ENCODE peak calls at places on chromosomes 11 and 22, in four cellular contexts. One of them, this sample, is unnamed.

GRCh38 chr22:19523240-19524169 is 705 bp downstream of the CLDN5 start:
- DNase-seq in A172: no peak
- DNase-seq in stimulated activated CD8-positive, alpha-beta memory T cell treated with anti-CD3 and anti-CD28 coated beads, Interleukin-7, amount 100 ng/mL, for 48 hours: no peak
- DNase-seq in activated T-cell treated with anti-CD3 and anti-CD28 coated beads, Interleukin-2, amount 50 U/mL, for 72 hours: peak
- DNase-seq in this sample: no peak

GRCh38 chr11:78499971-78500370 is 74.7 kb downstream of the NARS2 start:
- DNase-seq in A172: no peak
- DNase-seq in stimulated activated CD8-positive, alpha-beta memory T cell treated with anti-CD3 and anti-CD28 coated beads, Interleukin-7, amount 100 ng/mL, for 48 hours: no peak
- DNase-seq in activated T-cell treated with anti-CD3 and anti-CD28 coated beads, Interleukin-2, amount 50 U/mL, for 72 hours: no peak
- DNase-seq in this sample: no peak

GRCh38 chr11:2090172-2091111 is 48.7 kb downstream of the IGF2 start:
- DNase-seq in A172: no peak
- DNase-seq in stimulated activated CD8-positive, alpha-beta memory T cell treated with anti-CD3 and anti-CD28 coated beads, Interleukin-7, amount 100 ng/mL, for 48 hours: no peak
- DNase-seq in activated T-cell treated with anti-CD3 and anti-CD28 coated beads, Interleukin-2, amount 50 U/mL, for 72 hours: no peak
- DNase-seq in this sample: no peak

GRCh38 chr11:47711816-47712215 is 3.4 kb downstream of the AGBL2 start:
- DNase-seq in A172: no peak
- DNase-seq in stimulated activated CD8-positive, alpha-beta memory T cell treated with anti-CD3 and anti-CD28 coated beads, Interleukin-7, amount 100 ng/mL, for 48 hours: no peak
- DNase-seq in activated T-cell treated with anti-CD3 and anti-CD28 coated beads, Interleukin-2, amount 50 U/mL, for 72 hours: no peak
- DNase-seq in this sample: no peak

GRCh38 chr11:64755681-64756361 is 4.0 kb downstream of the PYGM start:
- DNase-seq in A172: no peak
- DNase-seq in stimulated activated CD8-positive, alpha-beta memory T cell treated with anti-CD3 and anti-CD28 coated beads, Interleukin-7, amount 100 ng/mL, for 48 hours: no peak
- DNase-seq in activated T-cell treated with anti-CD3 and anti-CD28 coated beads, Interleukin-2, amount 50 U/mL, for 72 hours: no peak
- DNase-seq in this sample: no peak

GRCh38 chr11:22512457-22512856 is 113.2 kb downstream of the FANCF start:
- DNase-seq in A172: no peak
- DNase-seq in stimulated activated CD8-positive, alpha-beta memory T cell treated with anti-CD3 and anti-CD28 coated beads, Interleukin-7, amount 100 ng/mL, for 48 hours: no peak
- DNase-seq in activated T-cell treated with anti-CD3 and anti-CD28 coated beads, Interleukin-2, amount 50 U/mL, for 72 hours: no peak
- DNase-seq in this sample: no peak

GRCh38 chr11:68838572-68838964 is 3.1 kb downstream of the CPT1A start:
- DNase-seq in A172: peak
- DNase-seq in stimulated activated CD8-positive, alpha-beta memory T cell treated with anti-CD3 and anti-CD28 coated beads, Interleukin-7, amount 100 ng/mL, for 48 hours: no peak
- DNase-seq in activated T-cell treated with anti-CD3 and anti-CD28 coated beads, Interleukin-2, amount 50 U/mL, for 72 hours: peak
- DNase-seq in this sample: peak

GRCh38 chr11:7536102-7536501 is 22.3 kb downstream of the PPFIBP2 start:
- DNase-seq in A172: no peak
- DNase-seq in stimulated activated CD8-positive, alpha-beta memory T cell treated with anti-CD3 and anti-CD28 coated beads, Interleukin-7, amount 100 ng/mL, for 48 hours: no peak
- DNase-seq in activated T-cell treated with anti-CD3 and anti-CD28 coated beads, Interleukin-2, amount 50 U/mL, for 72 hours: no peak
- DNase-seq in this sample: no peak

GRCh38 chr22:39384750-39385480 is 14.7 kb upstream of the TAB1 start:
- DNase-seq in A172: no peak
- DNase-seq in stimulated activated CD8-positive, alpha-beta memory T cell treated with anti-CD3 and anti-CD28 coated beads, Interleukin-7, amount 100 ng/mL, for 48 hours: no peak
- DNase-seq in activated T-cell treated with anti-CD3 and anti-CD28 coated beads, Interleukin-2, amount 50 U/mL, for 72 hours: no peak
- DNase-seq in this sample: no peak

GRCh38 chr11:68892576-68892975 is 11.1 kb downstream of the MRPL21 start:
- DNase-seq in A172: no peak
- DNase-seq in stimulated activated CD8-positive, alpha-beta memory T cell treated with anti-CD3 and anti-CD28 coated beads, Interleukin-7, amount 100 ng/mL, for 48 hours: no peak
- DNase-seq in activated T-cell treated with anti-CD3 and anti-CD28 coated beads, Interleukin-2, amount 50 U/mL, for 72 hours: no peak
- DNase-seq in this sample: no peak

GRCh38 chr22:43180670-43181069 is 6.3 kb downstream of the TTLL12 start:
- DNase-seq in A172: no peak
- DNase-seq in stimulated activated CD8-positive, alpha-beta memory T cell treated with anti-CD3 and anti-CD28 coated beads, Interleukin-7, amount 100 ng/mL, for 48 hours: no peak
- DNase-seq in activated T-cell treated with anti-CD3 and anti-CD28 coated beads, Interleukin-2, amount 50 U/mL, for 72 hours: no peak
- DNase-seq in this sample: no peak

GRCh38 chr11:26550022-26550421 is 22.0 kb downstream of the MUC15 start:
- DNase-seq in A172: no peak
- DNase-seq in stimulated activated CD8-positive, alpha-beta memory T cell treated with anti-CD3 and anti-CD28 coated beads, Interleukin-7, amount 100 ng/mL, for 48 hours: no peak
- DNase-seq in activated T-cell treated with anti-CD3 and anti-CD28 coated beads, Interleukin-2, amount 50 U/mL, for 72 hours: no peak
- DNase-seq in this sample: no peak

GRCh38 chr11:65497141-65498041 is 1.5 kb upstream of the MALAT1 start:
- DNase-seq in A172: peak
- DNase-seq in stimulated activated CD8-positive, alpha-beta memory T cell treated with anti-CD3 and anti-CD28 coated beads, Interleukin-7, amount 100 ng/mL, for 48 hours: peak
- DNase-seq in activated T-cell treated with anti-CD3 and anti-CD28 coated beads, Interleukin-2, amount 50 U/mL, for 72 hours: peak
- DNase-seq in this sample: peak

GRCh38 chr11:111541209-111542061 is 915 bp downstream of the LAYN start:
- DNase-seq in A172: peak
- DNase-seq in stimulated activated CD8-positive, alpha-beta memory T cell treated with anti-CD3 and anti-CD28 coated beads, Interleukin-7, amount 100 ng/mL, for 48 hours: no peak
- DNase-seq in activated T-cell treated with anti-CD3 and anti-CD28 coated beads, Interleukin-2, amount 50 U/mL, for 72 hours: no peak
- DNase-seq in this sample: peak

GRCh38 chr11:47775240-47775869 is 8.2 kb upstream of the FNBP4 start:
- DNase-seq in A172: no peak
- DNase-seq in stimulated activated CD8-positive, alpha-beta memory T cell treated with anti-CD3 and anti-CD28 coated beads, Interleukin-7, amount 100 ng/mL, for 48 hours: no peak
- DNase-seq in activated T-cell treated with anti-CD3 and anti-CD28 coated beads, Interleukin-2, amount 50 U/mL, for 72 hours: no peak
- DNase-seq in this sample: no peak

GRCh38 chr11:132278801-132279574 is 908.6 kb downstream of the NTM start:
- DNase-seq in A172: peak
- DNase-seq in stimulated activated CD8-positive, alpha-beta memory T cell treated with anti-CD3 and anti-CD28 coated beads, Interleukin-7, amount 100 ng/mL, for 48 hours: no peak
- DNase-seq in activated T-cell treated with anti-CD3 and anti-CD28 coated beads, Interleukin-2, amount 50 U/mL, for 72 hours: no peak
- DNase-seq in this sample: no peak

GRCh38 chr22:20993304-20994127 is 8.4 kb downstream of the THAP7 start:
- DNase-seq in A172: no peak
- DNase-seq in stimulated activated CD8-positive, alpha-beta memory T cell treated with anti-CD3 and anti-CD28 coated beads, Interleukin-7, amount 100 ng/mL, for 48 hours: no peak
- DNase-seq in activated T-cell treated with anti-CD3 and anti-CD28 coated beads, Interleukin-2, amount 50 U/mL, for 72 hours: no peak
- DNase-seq in this sample: no peak

GRCh38 chr11:10488581-10489443 is 33.7 kb downstream of the AMPD3 start:
- DNase-seq in A172: no peak
- DNase-seq in stimulated activated CD8-positive, alpha-beta memory T cell treated with anti-CD3 and anti-CD28 coated beads, Interleukin-7, amount 100 ng/mL, for 48 hours: no peak
- DNase-seq in activated T-cell treated with anti-CD3 and anti-CD28 coated beads, Interleukin-2, amount 50 U/mL, for 72 hours: no peak
- DNase-seq in this sample: no peak

GRCh38 chr22:50270302-50271010 is at the start of gene MAPK11:
- DNase-seq in A172: no peak
- DNase-seq in stimulated activated CD8-positive, alpha-beta memory T cell treated with anti-CD3 and anti-CD28 coated beads, Interleukin-7, amount 100 ng/mL, for 48 hours: peak
- DNase-seq in activated T-cell treated with anti-CD3 and anti-CD28 coated beads, Interleukin-2, amount 50 U/mL, for 72 hours: peak
- DNase-seq in this sample: peak

GRCh38 chr11:126338346-126339055 is 17.0 kb upstream of the ST3GAL4 start:
- DNase-seq in A172: no peak
- DNase-seq in stimulated activated CD8-positive, alpha-beta memory T cell treated with anti-CD3 and anti-CD28 coated beads, Interleukin-7, amount 100 ng/mL, for 48 hours: no peak
- DNase-seq in activated T-cell treated with anti-CD3 and anti-CD28 coated beads, Interleukin-2, amount 50 U/mL, for 72 hours: no peak
- DNase-seq in this sample: no peak

GRCh38 chr11:85874265-85874664 is 19.1 kb downstream of the CCDC83 start:
- DNase-seq in A172: no peak
- DNase-seq in stimulated activated CD8-positive, alpha-beta memory T cell treated with anti-CD3 and anti-CD28 coated beads, Interleukin-7, amount 100 ng/mL, for 48 hours: no peak
- DNase-seq in activated T-cell treated with anti-CD3 and anti-CD28 coated beads, Interleukin-2, amount 50 U/mL, for 72 hours: no peak
- DNase-seq in this sample: no peak

GRCh38 chr11:1349074-1349931 is 39.9 kb upstream of the TOLLIP start:
- DNase-seq in A172: no peak
- DNase-seq in stimulated activated CD8-positive, alpha-beta memory T cell treated with anti-CD3 and anti-CD28 coated beads, Interleukin-7, amount 100 ng/mL, for 48 hours: no peak
- DNase-seq in activated T-cell treated with anti-CD3 and anti-CD28 coated beads, Interleukin-2, amount 50 U/mL, for 72 hours: no peak
- DNase-seq in this sample: no peak

GRCh38 chr11:1751521-1751921 is 1.1 kb upstream of the IFITM10 start:
- DNase-seq in A172: no peak
- DNase-seq in stimulated activated CD8-positive, alpha-beta memory T cell treated with anti-CD3 and anti-CD28 coated beads, Interleukin-7, amount 100 ng/mL, for 48 hours: no peak
- DNase-seq in activated T-cell treated with anti-CD3 and anti-CD28 coated beads, Interleukin-2, amount 50 U/mL, for 72 hours: no peak
- DNase-seq in this sample: no peak

GRCh38 chr11:60831501-60832079 is 10.3 kb upstream of the CCDC86 start:
- DNase-seq in A172: peak
- DNase-seq in stimulated activated CD8-positive, alpha-beta memory T cell treated with anti-CD3 and anti-CD28 coated beads, Interleukin-7, amount 100 ng/mL, for 48 hours: no peak
- DNase-seq in activated T-cell treated with anti-CD3 and anti-CD28 coated beads, Interleukin-2, amount 50 U/mL, for 72 hours: no peak
- DNase-seq in this sample: no peak

GRCh38 chr22:38204784-38205183 is 3.0 kb downstream of the MAFF start:
- DNase-seq in A172: no peak
- DNase-seq in stimulated activated CD8-positive, alpha-beta memory T cell treated with anti-CD3 and anti-CD28 coated beads, Interleukin-7, amount 100 ng/mL, for 48 hours: no peak
- DNase-seq in activated T-cell treated with anti-CD3 and anti-CD28 coated beads, Interleukin-2, amount 50 U/mL, for 72 hours: no peak
- DNase-seq in this sample: no peak

GRCh38 chr11:67301951-67302516 is 1.3 kb upstream of the SSH3 start:
- DNase-seq in A172: peak
- DNase-seq in stimulated activated CD8-positive, alpha-beta memory T cell treated with anti-CD3 and anti-CD28 coated beads, Interleukin-7, amount 100 ng/mL, for 48 hours: no peak
- DNase-seq in activated T-cell treated with anti-CD3 and anti-CD28 coated beads, Interleukin-2, amount 50 U/mL, for 72 hours: no peak
- DNase-seq in this sample: no peak